ENCODE peak calls at places on chromosomes 4 and X, in five cellular contexts. X is Calu3, R is nephron progenitor cell, A is left lung, M is AG09319. D is an unnamed sample.

GRCh38 chr4:40283968-40284367 is 51.2 kb upstream of the CHRNA9 start:
- DNase-seq in X (no peak), R (no peak), A (no peak), M (peak; percentile 19), D (no peak)

GRCh38 chr4:172356002-172356401 is 542.8 kb downstream of the GALNTL6 start:
- DNase-seq in X (no peak), R (no peak), A (no peak), M (no peak), D (no peak)

GRCh38 chr4:184011810-184012209 is 106.7 kb downstream of the STOX2 start:
- DNase-seq in X (no peak), R (no peak), A (no peak), M (no peak), D (peak; percentile 10)

GRCh38 chr4:110900206-110900769 is 277.4 kb upstream of the PITX2 start:
- DNase-seq in X (no peak), R (no peak), A (no peak), M (no peak), D (no peak)

GRCh38 chr4:74840931-74841330 is 46.6 kb upstream of the BTC start:
- DNase-seq in X (no peak), R (no peak), A (no peak), M (no peak), D (no peak)

GRCh38 chrX:104335765-104336164 is 81.0 kb upstream of the ESX1 start:
- DNase-seq in X (no peak), R (no peak), A (no peak), M (peak; percentile 38), D (no peak)

GRCh38 chr4:158253350-158253980 is 43.2 kb downstream of the TMEM144 start:
- DNase-seq in X (peak; percentile 50), R (peak; percentile 50), A (no peak), M (peak; percentile 37), D (no peak)

GRCh38 chrX:71541546-71542022 is 8.7 kb downstream of the OGT start:
- DNase-seq in X (no peak), R (no peak), A (no peak), M (no peak), D (no peak)

GRCh38 chr4:185002784-185003183 is 15.5 kb upstream of the HELT start:
- DNase-seq in X (no peak), R (no peak), A (no peak), M (no peak), D (no peak)

GRCh38 chr4:68877555-68877954 is 61.8 kb downstream of the UGT2B10 start:
- DNase-seq in X (no peak), R (no peak), A (no peak), M (no peak), D (no peak)

GRCh38 chr4:105137460-105137859 is 9.2 kb upstream of the TET2 start:
- DNase-seq in X (no peak), R (no peak), A (no peak), M (no peak), D (no peak)

GRCh38 chr4:39714171-39714570 is 16.2 kb downstream of the UBE2K start:
- DNase-seq in X (no peak), R (no peak), A (no peak), M (no peak), D (no peak)

GRCh38 chrX:1196436-1196835 is 16.0 kb downstream of the CRLF2 start:
- DNase-seq in X (no peak), R (no peak), A (no peak), M (no peak), D (peak; percentile 40)

GRCh38 chr4:158201310-158201709 is 9.0 kb upstream of the TMEM144 start:
- DNase-seq in X (no peak), R (no peak), A (no peak), M (no peak), D (no peak)

GRCh38 chr4:65416875-65417274 is 253.4 kb downstream of the EPHA5 start:
- DNase-seq in X (peak; percentile 0), R (no peak), A (no peak), M (no peak), D (no peak)

GRCh38 chr4:71497078-71497477 is 158.3 kb downstream of the SLC4A4 start:
- DNase-seq in X (no peak), R (no peak), A (no peak), M (no peak), D (no peak)

GRCh38 chr4:158169931-158170690 is 2.7 kb downstream of the GASK1B start:
- DNase-seq in X (no peak), R (no peak), A (no peak), M (no peak), D (no peak)

GRCh38 chrX:75522565-75523411 is at the start of gene ZDHHC15:
- DNase-seq in X (no peak), R (peak; percentile 58), A (peak; percentile 82), M (no peak), D (no peak)

GRCh38 chr4:105620640-105621323 is 68.4 kb downstream of the ARHGEF38 start:
- DNase-seq in X (peak; percentile 20), R (no peak), A (no peak), M (no peak), D (no peak)

GRCh38 chrX:118499295-118499694 is 3.7 kb downstream of the DOCK11 start:
- DNase-seq in X (no peak), R (peak; percentile 33), A (no peak), M (no peak), D (no peak)
- TF ChIP-seq CTCF in X (no peak), R (no peak), A (no peak), M (no peak), D (no peak)

GRCh38 chrX:40552768-40553167 is 28.0 kb upstream of the ATP6AP2 start:
- DNase-seq in X (peak; percentile 8), R (no peak), A (no peak), M (no peak), D (no peak)
- TF ChIP-seq CTCF in X (no peak), R (no peak), A (no peak), M (peak; percentile 13), D (peak; percentile 62)

GRCh38 chr4:145887241-145887964 is 51.2 kb downstream of the ZNF827 start:
- DNase-seq in X (no peak), R (no peak), A (no peak), M (peak; percentile 70), D (no peak)
- TF ChIP-seq CTCF in X (no peak), R (no peak), A (no peak), M (peak; percentile 30), D (peak; percentile 12)

GRCh38 chr4:153327247-153327646 is 17.2 kb upstream of the MND1 start:
- DNase-seq in X (no peak), R (no peak), A (no peak), M (no peak), D (no peak)
- TF ChIP-seq CTCF in X (no peak), R (no peak), A (no peak), M (no peak), D (no peak)

GRCh38 chr4:1011022-1011694 is at the start of gene FGFRL1:
- DNase-seq in X (peak; percentile 90), R (peak; percentile 98), A (peak; percentile 96), M (peak; percentile 63), D (peak; percentile 96)

GRCh38 chr4:1015179-1015578 is 3.8 kb downstream of the FGFRL1 start:
- DNase-seq in X (no peak), R (peak; percentile 38), A (no peak), M (no peak), D (no peak)

GRCh38 chr4:1012031-1012739 is 759 bp downstream of the FGFRL1 start:
- DNase-seq in X (peak; percentile 53), R (peak; percentile 56), A (no peak), M (no peak), D (no peak)

GRCh38 chr4:1014395-1015167 is 3.2 kb downstream of the FGFRL1 start:
- DNase-seq in X (no peak), R (peak; percentile 40), A (no peak), M (no peak), D (no peak)

DNA sequence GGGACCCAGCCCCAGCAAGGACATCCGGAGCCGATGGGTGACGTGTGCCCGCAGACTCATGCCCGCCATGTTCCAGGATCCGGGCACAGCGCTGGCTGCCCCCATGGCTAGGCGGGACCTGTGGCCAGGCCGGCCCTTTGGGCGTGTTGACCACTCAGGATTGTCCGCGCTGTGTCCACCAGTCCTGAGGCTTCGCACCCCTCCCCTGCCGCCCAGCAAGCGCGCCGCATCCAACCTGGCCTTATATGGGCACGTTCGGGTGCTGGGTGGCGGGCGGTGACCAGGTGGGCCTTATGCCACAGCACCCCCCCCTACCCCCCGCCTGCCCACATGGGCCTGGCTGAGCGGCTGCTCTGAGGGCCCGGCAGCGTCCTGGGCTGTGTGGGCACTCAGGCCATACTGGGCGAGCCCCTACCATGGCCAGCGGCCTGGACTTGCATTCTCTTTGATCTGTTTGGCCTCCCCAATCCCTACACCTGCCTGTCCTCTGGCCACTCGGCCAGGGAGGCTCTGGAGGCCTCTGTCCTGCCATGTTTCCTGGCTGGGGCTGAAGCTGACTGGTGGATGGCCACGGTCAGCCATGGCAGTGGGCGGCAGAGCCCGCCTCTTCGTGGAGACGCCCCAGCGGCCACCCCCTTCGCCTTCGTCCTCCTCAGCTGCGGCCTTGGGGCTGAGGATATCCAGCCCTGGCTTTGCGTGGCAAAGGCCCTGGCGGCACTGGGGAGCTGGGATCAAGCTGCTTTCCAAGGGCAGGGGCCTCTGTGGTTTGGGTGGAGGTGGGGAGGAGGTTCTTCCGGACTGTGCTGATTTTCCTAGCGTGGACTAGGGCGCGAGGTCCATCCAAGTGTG is 2.0 kb downstream of the FGFRL1 start:
- DNase-seq in X (no peak), R (no peak), A (no peak), M (no peak), D (no peak)
- TF ChIP-seq CTCF in X (no peak), R (no peak), A (no peak), M (no peak), D (no peak)

GRCh38 chr4:141254326-141254725 is 33.6 kb downstream of the ZNF330 start:
- DNase-seq in X (no peak), R (no peak), A (no peak), M (no peak), D (no peak)
- TF ChIP-seq CTCF in X (no peak), R (no peak), A (no peak), M (no peak), D (no peak)